ENCODE peak calls at places on chromosomes 11 and 22, in seven cellular contexts. V is AG20443; P is HT1080; F is omental fat pad; T is EL; D is COR-L47; S is activated CD4-positive, alpha-beta T cell treated with anti-CD3 and anti-CD28 coated beads, Interleukin-2, amount 50 U/mL, for 4 hours. Q is an unnamed sample.
A peak's percentile ranks its signal among the peaks of the same experiment; 100 is the strongest.

GRCh38 chr11:3826721-3827120 is 14.0 kb downstream of the RHOG start:
- DNase-seq in T (no peak), P (no peak), V (no peak), S (no peak), F (no peak), D (no peak), Q (no peak)

GRCh38 chr11:70825893-70826540 is 426.4 kb downstream of the SHANK2 start:
- DNase-seq in P (no peak), D (no peak), T (no peak), S (no peak), F (no peak), V (no peak), Q (peak; percentile 6)

GRCh38 chr11:81005595-81005994 is 1564.8 kb upstream of the TENM4 start:
- DNase-seq in S (no peak), T (no peak), P (peak; percentile 89), V (peak; percentile 69), D (no peak), F (no peak), Q (no peak)

GRCh38 chr11:32706985-32707736 is 87.3 kb downstream of the CCDC73 start:
- DNase-seq in P (peak; percentile 90), V (peak; percentile 55), F (no peak), S (no peak), T (peak; percentile 75), D (no peak), Q (no peak)

GRCh38 chr22:18076060-18076497 is 1.7 kb upstream of the PEX26 start:
- DNase-seq in T (peak; percentile 91), V (peak; percentile 85), D (peak; percentile 81), F (no peak), S (peak; percentile 4), P (peak; percentile 86), Q (no peak)

GRCh38 chr22:29031236-29031982 is 30.2 kb downstream of the C22orf31 start:
- DNase-seq in S (no peak), F (peak; percentile 31), P (peak; percentile 99), D (no peak), T (peak; percentile 99), V (peak; percentile 91), Q (no peak)

GRCh38 chr11:67372993-67373915 is at the start of gene CLCF1:
- DNase-seq in S (peak; percentile 72), P (no peak), D (no peak), T (peak; percentile 86), V (peak; percentile 89), F (no peak), Q (peak; percentile 84)

GRCh38 chr11:109641549-109641948 is 219.6 kb downstream of the C11orf87 start:
- DNase-seq in S (no peak), D (no peak), P (peak; percentile 59), V (peak; percentile 68), T (peak; percentile 46), F (no peak), Q (no peak)

GRCh38 chr22:44545773-44546172 is 47.7 kb upstream of the RTL6 start:
- DNase-seq in V (no peak), T (no peak), S (no peak), D (no peak), F (no peak), P (no peak), Q (no peak)

GRCh38 chr11:2850366-2850765 is 35.2 kb downstream of the CDKN1C start:
- DNase-seq in F (no peak), D (no peak), P (no peak), S (no peak), T (no peak), V (no peak), Q (no peak)

GRCh38 chr11:44258190-44258489 is 51.8 kb downstream of the ALX4 start:
- DNase-seq in P (no peak), F (no peak), S (no peak), V (no peak), T (peak; percentile 49), D (no peak), Q (no peak)

GRCh38 chr11:61949169-61950034 is 749 bp upstream of the BEST1 start:
- DNase-seq in V (peak; percentile 92), D (peak; percentile 75), P (no peak), S (no peak), F (no peak), T (peak; percentile 91), Q (peak; percentile 88)

GRCh38 chr22:19361501-19362103 is 69.9 kb downstream of the HIRA start:
- DNase-seq in D (no peak), V (peak; percentile 2), S (no peak), F (no peak), T (no peak), P (no peak), Q (no peak)

GRCh38 chr11:673866-674265 is 21.2 kb downstream of the DEAF1 start:
- DNase-seq in V (no peak), D (no peak), F (no peak), T (no peak), P (no peak), S (no peak), Q (no peak)

GRCh38 chr11:128814856-128815705 is 52.0 kb downstream of the KCNJ1 start:
- DNase-seq in F (no peak), D (no peak), T (peak; percentile 93), S (no peak), V (peak; percentile 94), P (peak; percentile 68), Q (peak; percentile 80)

GRCh38 chr11:107591446-107592236 is 694 bp downstream of the ELMOD1 start:
- DNase-seq in V (peak; percentile 41), T (peak; percentile 12), P (peak; percentile 20), S (peak; percentile 27), F (no peak), D (no peak), Q (no peak)

GRCh38 chr22:25407226-25407858 is 157.1 kb upstream of the GRK3 start:
- DNase-seq in T (no peak), P (no peak), S (no peak), D (no peak), F (no peak), V (no peak), Q (no peak)

GRCh38 chr11:131580466-131580865 is 210.1 kb downstream of the NTM start:
- DNase-seq in V (peak; percentile 27), S (no peak), F (no peak), T (no peak), P (no peak), D (no peak), Q (no peak)

GRCh38 chr11:14388352-14388751 is 29.4 kb upstream of the RRAS2 start:
- DNase-seq in T (peak; percentile 56), F (no peak), V (no peak), S (no peak), P (no peak), D (no peak), Q (no peak)

GRCh38 chr11:114172871-114173444 is 113.4 kb downstream of the ZBTB16 start:
- DNase-seq in D (no peak), F (no peak), S (no peak), T (no peak), V (no peak), P (no peak), Q (no peak)

GRCh38 chr11:30653606-30654005 is 67.5 kb upstream of the MPPED2 start:
- DNase-seq in F (no peak), P (no peak), D (no peak), V (no peak), T (no peak), S (no peak), Q (no peak)

GRCh38 chr11:126857860-126858808 is 142.4 kb downstream of the KIRREL3 start:
- DNase-seq in D (peak; percentile 96), S (no peak), T (no peak), V (no peak), P (peak; percentile 74), F (no peak), Q (no peak)

GRCh38 chr22:26318975-26319374 is 110.1 kb upstream of the ASPHD2 start:
- DNase-seq in P (peak; percentile 69), S (no peak), F (no peak), D (no peak), T (peak; percentile 74), V (peak; percentile 53), Q (no peak)

GRCh38 chr22:19704355-19705015 is 9.8 kb upstream of the SEPTIN5 start:
- DNase-seq in V (peak; percentile 3), T (no peak), F (no peak), S (no peak), D (no peak), P (no peak), Q (no peak)

GRCh38 chr11:110294509-110294908 is 1.9 kb downstream of the RDX start:
- DNase-seq in D (no peak), P (no peak), V (no peak), S (no peak), T (no peak), F (no peak), Q (no peak)

GRCh38 chr11:3853935-3854659 is 1.4 kb upstream of the STIM1 start:
- DNase-seq in S (peak; percentile 57), P (no peak), D (no peak), T (no peak), F (no peak), V (no peak), Q (no peak)

GRCh38 chr11:9527481-9528140 is 45.9 kb upstream of the WEE1 start:
- DNase-seq in V (peak; percentile 61), T (peak; percentile 69), F (no peak), D (no peak), S (no peak), P (peak; percentile 56), Q (no peak)

GRCh38 chr11:26700536-26701235 is 21.2 kb downstream of the SLC5A12 start:
- DNase-seq in F (no peak), T (no peak), S (no peak), D (no peak), V (no peak), P (no peak), Q (no peak)

GRCh38 chr11:119479685-119480275 is 56.8 kb upstream of the THY1 start:
- DNase-seq in S (no peak), P (peak; percentile 53), V (peak; percentile 56), T (peak; percentile 66), D (no peak), F (peak; percentile 8), Q (no peak)

GRCh38 chr11:75260396-75260795 is 19.8 kb downstream of the TPBGL start:
- DNase-seq in D (no peak), V (no peak), F (no peak), P (no peak), T (no peak), S (no peak), Q (no peak)